ENCODE peak calls at places on chromosomes 4 and X, in seven cellular contexts. Y is endothelial cell of umbilical vein, M is caudate nucleus, B is AG04450, X is tibial artery, O is esophagus squamous epithelium, Q is fibroblast of lung. J is an unnamed sample.

GRCh38 chr4:54783402-54784110 is 125.8 kb downstream of the KIT start:
- DNase-seq in Y (no peak), M (no peak), B (no peak), X (no peak), O (no peak), Q (peak; percentile 11), J (no peak)

GRCh38 chrX:107654778-107655761 is 26.8 kb downstream of the PRPS1 start:
- DNase-seq in Y (peak; percentile 49), M (peak; percentile 1), B (peak; percentile 60), X (peak; percentile 64), O (no peak), Q (peak; percentile 94), J (peak; percentile 40)

GRCh38 chr4:164761233-164761632 is 7.3 kb downstream of the SMIM31 start:
- DNase-seq in Y (no peak), M (no peak), B (no peak), X (no peak), O (no peak), Q (no peak), J (no peak)

GRCh38 chrX:140822861-140823260 is 113.3 kb downstream of the LINC00632 start:
- DNase-seq in Y (no peak), M (no peak), B (no peak), X (no peak), O (no peak), Q (no peak), J (no peak)

GRCh38 chr4:109571494-109571893 is 11.4 kb downstream of the MCUB start:
- DNase-seq in Y (no peak), M (no peak), B (no peak), X (no peak), O (no peak), Q (no peak), J (no peak)

GRCh38 chrX:153741446-153741845 is 16.8 kb downstream of the ABCD1 start:
- DNase-seq in Y (no peak), M (no peak), B (no peak), X (no peak), O (no peak), Q (no peak), J (no peak)

GRCh38 chrX:21705215-21705614 is 47.1 kb upstream of the KLHL34 start:
- DNase-seq in Y (no peak), M (no peak), B (no peak), X (no peak), O (no peak), Q (no peak), J (no peak)

GRCh38 chr4:119692001-119692400 is 63.4 kb upstream of the PDE5A start:
- DNase-seq in Y (no peak), M (no peak), B (no peak), X (peak; percentile 28), O (no peak), Q (peak; percentile 60), J (peak; percentile 28)

GRCh38 chr4:7863911-7864681 is 75.6 kb downstream of the AFAP1 start:
- DNase-seq in Y (no peak), M (no peak), B (no peak), X (no peak), O (no peak), Q (peak; percentile 20), J (no peak)

GRCh38 chrX:103517246-103517645 is 2.0 kb downstream of the RAB40A start:
- DNase-seq in Y (no peak), M (no peak), B (no peak), X (no peak), O (no peak), Q (peak; percentile 60), J (no peak)

GRCh38 chr4:81632581-81633247 is 161.0 kb upstream of the RASGEF1B start:
- DNase-seq in Y (no peak), M (no peak), B (no peak), X (no peak), O (no peak), Q (no peak), J (no peak)

GRCh38 chr4:17482716-17483115 is 29.2 kb downstream of the QDPR start:
- DNase-seq in Y (no peak), M (no peak), B (no peak), X (no peak), O (no peak), Q (no peak), J (no peak)

GRCh38 chr4:25903905-25904747 is 9.9 kb upstream of the SMIM20 start:
- DNase-seq in Y (no peak), M (no peak), B (no peak), X (no peak), O (no peak), Q (no peak), J (no peak)

GRCh38 chr4:187172340-187172761 is 448.7 kb upstream of the FAT1 start:
- DNase-seq in Y (no peak), M (no peak), B (no peak), X (no peak), O (no peak), Q (peak; percentile 73), J (no peak)

GRCh38 chr4:2069161-2069971 is 10.2 kb downstream of the NAT8L start:
- DNase-seq in Y (no peak), M (no peak), B (no peak), X (no peak), O (no peak), Q (no peak), J (peak; percentile 55)

GRCh38 chrX:154698630-154699248 is 45.4 kb upstream of the CTAG2 start:
- DNase-seq in Y (no peak), M (no peak), B (no peak), X (no peak), O (no peak), Q (no peak), J (no peak)

GRCh38 chr4:163595590-163595989 is 101.1 kb downstream of the TMA16 start:
- DNase-seq in Y (no peak), M (no peak), B (no peak), X (no peak), O (no peak), Q (no peak), J (no peak)

GRCh38 chr4:139666735-139667266 is 1.2 kb downstream of the MGST2 start:
- DNase-seq in Y (peak; percentile 84), M (no peak), B (no peak), X (peak; percentile 33), O (no peak), Q (peak; percentile 70), J (no peak)

GRCh38 chrX:1486749-1487361 is 34.1 kb upstream of the ASMTL start:
- DNase-seq in Y (no peak), M (no peak), B (no peak), X (no peak), O (no peak), Q (no peak), J (peak; percentile 71)

GRCh38 chr4:74293558-74293957 is 14.7 kb upstream of the EPGN start:
- DNase-seq in Y (no peak), M (no peak), B (no peak), X (no peak), O (no peak), Q (no peak), J (no peak)

GRCh38 chrX:16914058-16914457 is 32.4 kb upstream of the REPS2 start:
- DNase-seq in Y (no peak), M (no peak), B (no peak), X (peak; percentile 23), O (no peak), Q (peak; percentile 39), J (no peak)

DNA sequence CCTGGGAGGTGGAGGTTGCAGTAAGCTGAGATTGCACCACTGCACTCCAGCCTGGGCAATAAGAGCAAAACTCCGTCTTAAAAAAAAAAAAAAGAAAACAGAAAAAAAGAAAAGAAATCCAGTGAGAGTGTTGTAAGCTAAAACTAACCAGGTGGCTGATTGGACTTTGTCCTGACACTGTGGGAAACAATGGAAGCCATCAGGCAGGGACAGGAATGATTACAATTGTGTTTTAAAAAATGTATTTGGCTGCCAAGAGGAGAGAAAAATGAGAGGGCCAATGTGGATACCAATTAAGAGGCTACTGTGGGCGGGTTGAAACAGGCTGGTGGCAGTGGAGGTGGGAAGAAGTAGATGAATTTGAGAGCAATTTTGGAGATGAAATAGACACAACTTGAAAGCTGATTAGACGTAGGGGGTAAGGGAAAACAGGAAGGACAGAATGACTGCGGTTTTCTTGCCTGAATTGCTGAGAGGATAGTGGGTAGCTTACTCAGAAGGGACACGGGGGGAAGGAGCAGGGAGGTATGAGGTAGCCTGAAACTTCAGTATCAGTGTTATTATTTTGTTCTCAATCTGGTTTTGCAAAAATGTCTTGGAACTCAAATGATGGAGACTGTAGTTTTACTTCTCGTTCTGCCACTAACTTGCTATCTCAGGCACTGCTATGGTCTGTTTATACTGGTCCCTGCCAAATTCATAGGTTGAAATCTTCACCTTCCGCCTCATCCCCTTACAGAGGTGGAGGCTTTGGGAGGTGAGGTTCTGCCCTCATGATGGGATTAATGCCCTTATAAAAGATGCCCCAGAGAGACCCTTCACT is 45.6 kb upstream of the CHRNA9 start:
- DNase-seq in Y (no peak), M (no peak), B (no peak), X (no peak), O (no peak), Q (no peak), J (no peak)
- H3K27ac ChIP-seq in Y (no peak overlapping the region), M (no peak overlapping the region), B (no peak overlapping the region), X (no peak overlapping the region), O (no peak overlapping the region), Q (no peak overlapping the region), J (no peak overlapping the region)

GRCh38 chr4:56229947-56230346 is 157.3 kb downstream of the AASDH start:
- DNase-seq in Y (no peak), M (no peak), B (no peak), X (no peak), O (no peak), Q (no peak), J (no peak)

GRCh38 chr4:56226579-56226978 is 160.7 kb downstream of the AASDH start:
- DNase-seq in Y (no peak), M (no peak), B (no peak), X (no peak), O (no peak), Q (no peak), J (no peak)

GRCh38 chr4:56227301-56227835 is 159.9 kb downstream of the AASDH start:
- DNase-seq in Y (no peak), M (no peak), B (no peak), X (no peak), O (no peak), Q (no peak), J (no peak)
- H3K27ac ChIP-seq in Y (no peak overlapping the region), M (no peak overlapping the region), B (no peak overlapping the region), X (no peak overlapping the region), O (no peak overlapping the region), Q (no peak overlapping the region), J (no peak overlapping the region)

GRCh38 chr4:159398236-159398638 is 295.4 kb downstream of the RAPGEF2 start:
- DNase-seq in Y (peak; percentile 81), M (no peak), B (no peak), X (no peak), O (no peak), Q (peak; percentile 63), J (peak; percentile 38)
- H3K27ac ChIP-seq in Y (peak overlapping the region; percentile 37), M (no peak overlapping the region), B (no peak overlapping the region), X (peak overlapping the region; percentile 80), O (peak overlapping the region; percentile 14), Q (peak overlapping the region; percentile 30), J (peak overlapping the region; percentile 72)

DNA sequence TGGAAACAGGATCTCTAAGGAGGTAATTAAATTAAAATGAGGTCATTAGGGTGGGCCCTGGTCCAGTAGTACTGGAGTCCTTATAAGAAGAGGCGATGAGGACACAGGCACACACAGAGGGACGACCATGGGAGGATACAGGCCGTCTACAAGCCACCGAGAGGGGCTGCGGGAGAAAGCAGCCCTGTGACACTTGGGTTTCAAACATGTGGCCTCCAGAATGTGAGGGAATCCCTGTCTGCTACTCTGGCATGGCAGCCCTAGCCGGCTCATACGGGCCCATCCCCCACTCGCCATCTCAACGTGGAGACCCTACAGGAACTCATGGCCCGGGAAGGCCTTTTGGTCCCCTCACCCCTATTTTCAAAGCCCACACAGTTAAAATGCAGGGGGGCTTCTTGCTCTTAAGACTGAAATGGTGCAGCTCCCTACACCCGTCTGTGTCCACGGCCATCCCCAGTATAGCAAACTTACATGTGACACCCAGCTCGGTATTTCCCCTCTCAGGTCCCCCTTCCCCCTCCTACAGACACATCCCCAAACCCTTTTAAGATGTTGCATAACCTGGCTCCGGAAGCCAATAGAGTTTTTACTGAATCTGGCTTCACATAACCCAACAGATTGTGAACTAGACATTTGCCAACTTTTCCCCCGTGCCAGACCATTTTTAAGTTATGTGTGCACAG is 124.1 kb upstream of the TBL1X start:
- DNase-seq in Y (peak; percentile 20), M (no peak), B (no peak), X (peak; percentile 46), O (no peak), Q (peak; percentile 48), J (peak; percentile 52)
- H3K27ac ChIP-seq in Y (no peak overlapping the region), M (peak overlapping the region; percentile 64), B (peak overlapping the region; percentile 82), X (peak overlapping the region; percentile 72), O (peak overlapping the region; percentile 87), Q (peak overlapping the region; percentile 67), J (peak overlapping the region; percentile 77)

J was measured in heart left ventricle.